ENCODE peak calls at places on chromosomes 13 and 19, in ten cellular contexts. J is body of pancreas, Q is IMR-90, M is A549, W is uterus, Z is esophagus muscularis mucosa, O is ovary, X is breast epithelium, Y is esophagus squamous epithelium, R is tibial nerve. K is an unnamed sample.

GRCh38 chr13:110024646-110024980 is 238.2 kb upstream of the IRS2 start:
- DNase-seq in J (no peak), Q (peak; percentile 29), M (no peak), W (no peak), Z (no peak), O (no peak), X (no peak), Y (no peak), R (no peak), K (no peak)

GRCh38 chr19:53868091-53868891 is 608 bp downstream of the MYADM start:
- DNase-seq in J (peak; percentile 55), Q (peak; percentile 42), M (peak; percentile 91), W (peak; percentile 61), Z (no peak), O (peak; percentile 71), X (peak; percentile 76), Y (no peak), R (no peak), K (peak; percentile 34)

GRCh38 chr13:22210134-22210930 is 539.5 kb downstream of the FGF9 start:
- DNase-seq in J (no peak), Q (no peak), M (no peak), W (no peak), Z (no peak), O (no peak), X (no peak), Y (no peak), R (no peak), K (no peak)

GRCh38 chr13:74187564-74187963 is 53.4 kb upstream of the KLF12 start:
- DNase-seq in J (no peak), Q (peak; percentile 42), M (peak; percentile 25), W (no peak), Z (no peak), O (no peak), X (no peak), Y (no peak), R (no peak), K (no peak)

GRCh38 chr13:68369739-68370138 is 1139.6 kb upstream of the PCDH9 start:
- DNase-seq in J (no peak), Q (no peak), M (peak; percentile 4), W (no peak), Z (no peak), O (no peak), X (no peak), Y (no peak), R (no peak), K (no peak)

GRCh38 chr13:106919638-106920037 is 351.7 kb upstream of the ARGLU1 start:
- DNase-seq in J (peak; percentile 15), Q (no peak), M (no peak), W (peak; percentile 55), Z (no peak), O (peak; percentile 21), X (no peak), Y (no peak), R (no peak), K (peak; percentile 68)

GRCh38 chr13:83577183-83577582 is 305.1 kb downstream of the SLITRK1 start:
- DNase-seq in J (no peak), Q (no peak), M (no peak), W (no peak), Z (no peak), O (no peak), X (no peak), Y (no peak), R (no peak), K (no peak)

GRCh38 chr13:32021785-32022184 is 9.8 kb upstream of the FRY start:
- DNase-seq in J (no peak), Q (no peak), M (no peak), W (no peak), Z (no peak), O (no peak), X (no peak), Y (no peak), R (no peak), K (no peak)

GRCh38 chr13:20193924-20194631 is 1.3 kb upstream of the GJB2 start:
- DNase-seq in J (no peak), Q (no peak), M (no peak), W (no peak), Z (peak; percentile 85), O (no peak), X (no peak), Y (no peak), R (no peak), K (no peak)

GRCh38 chr13:20195846-20196245 is 3.1 kb upstream of the GJB2 start:
- DNase-seq in J (no peak), Q (no peak), M (no peak), W (no peak), Z (peak; percentile 83), O (no peak), X (no peak), Y (no peak), R (no peak), K (no peak)

GRCh38 chr13:20193142-20193923 is 595 bp upstream of the GJB2 start:
- DNase-seq in J (no peak), Q (no peak), M (no peak), W (no peak), Z (peak; percentile 88), O (no peak), X (no peak), Y (no peak), R (no peak), K (no peak)

GRCh38 chr13:20198781-20199180 is 6.0 kb upstream of the GJB2 start:
- DNase-seq in J (no peak), Q (no peak), M (no peak), W (no peak), Z (no peak), O (no peak), X (no peak), Y (no peak), R (no peak), K (no peak)

DNA sequence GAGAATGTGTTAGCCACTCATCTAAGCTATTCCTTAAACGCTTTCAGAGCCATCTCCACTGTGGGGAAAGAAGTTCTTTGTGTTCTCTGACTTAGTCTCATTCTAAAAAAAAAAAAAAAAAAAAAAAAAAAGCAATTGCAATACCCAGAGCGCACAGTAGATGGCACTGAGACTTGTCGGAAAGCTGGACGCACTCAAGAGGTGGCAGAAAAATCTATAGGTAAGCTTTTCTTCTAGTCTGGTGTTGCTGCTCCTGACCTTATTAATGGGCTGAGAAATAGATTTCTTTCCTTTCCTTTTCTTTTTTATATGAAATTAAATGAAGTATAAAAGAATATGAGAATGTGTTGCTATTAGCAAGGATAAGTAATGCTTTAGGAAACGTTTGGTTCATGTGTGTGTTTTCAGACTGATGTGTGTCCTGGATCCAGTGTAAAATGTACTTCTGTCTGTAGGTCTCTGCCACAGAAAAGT is 4.7 kb upstream of the GJB2 start:
- DNase-seq in J (peak; percentile 35), Q (peak; percentile 56), M (peak; percentile 31), W (no peak), Z (no peak), O (no peak), X (no peak), Y (no peak), R (no peak), K (no peak)
- TF ChIP-seq CTCF in J (peak; percentile 53), Q (peak; percentile 80), M (peak; percentile 60), W (peak; percentile 63), Z (peak; percentile 51), O (peak; percentile 14), X (peak; percentile 26), Y (peak; percentile 68), R (peak; percentile 75), K (peak; percentile 45)

GRCh38 chr19:49766938-49767315 is at the start of gene AP2A1:
- DNase-seq in J (no peak), Q (no peak), M (no peak), W (no peak), Z (no peak), O (no peak), X (no peak), Y (no peak), R (no peak), K (no peak)
- TF ChIP-seq POLR2A in J (no peak), Q (no peak), M (peak; percentile 60), W (peak; percentile 18), Z (no peak), O (peak; percentile 64), X (no peak), Y (no peak), R (peak; percentile 36), K (peak; percentile 51)

GRCh38 chr19:45863840-45864628 is at the start of gene FOXA3:
- DNase-seq in J (peak; percentile 75), Q (peak; percentile 17), M (peak; percentile 96), W (no peak), Z (no peak), O (peak; percentile 23), X (no peak), Y (no peak), R (no peak), K (no peak)

GRCh38 chr19:45864629-45865082 is 530 bp downstream of the FOXA3 start:
- DNase-seq in J (no peak), Q (no peak), M (no peak), W (no peak), Z (no peak), O (no peak), X (no peak), Y (no peak), R (no peak), K (no peak)

GRCh38 chr19:45863335-45863839 is 440 bp upstream of the SYMPK start:
- DNase-seq in J (no peak), Q (no peak), M (no peak), W (no peak), Z (no peak), O (no peak), X (no peak), Y (no peak), R (no peak), K (no peak)

GRCh38 chr19:45862271-45862563 is 730 bp downstream of the SYMPK start:
- DNase-seq in J (no peak), Q (no peak), M (no peak), W (no peak), Z (no peak), O (no peak), X (no peak), Y (no peak), R (no peak), K (no peak)

GRCh38 chr19:45862564-45863334 is at the start of gene SYMPK:
- DNase-seq in J (peak; percentile 99), Q (peak; percentile 97), M (peak; percentile 100), W (peak; percentile 98), Z (peak; percentile 99), O (peak; percentile 98), X (peak; percentile 99), Y (peak; percentile 95), R (peak; percentile 98), K (peak; percentile 98)
- TF ChIP-seq CTCF in J (no peak), Q (no peak), M (no peak), W (no peak), Z (no peak), O (no peak), X (no peak), Y (no peak), R (no peak), K (no peak)

DNA sequence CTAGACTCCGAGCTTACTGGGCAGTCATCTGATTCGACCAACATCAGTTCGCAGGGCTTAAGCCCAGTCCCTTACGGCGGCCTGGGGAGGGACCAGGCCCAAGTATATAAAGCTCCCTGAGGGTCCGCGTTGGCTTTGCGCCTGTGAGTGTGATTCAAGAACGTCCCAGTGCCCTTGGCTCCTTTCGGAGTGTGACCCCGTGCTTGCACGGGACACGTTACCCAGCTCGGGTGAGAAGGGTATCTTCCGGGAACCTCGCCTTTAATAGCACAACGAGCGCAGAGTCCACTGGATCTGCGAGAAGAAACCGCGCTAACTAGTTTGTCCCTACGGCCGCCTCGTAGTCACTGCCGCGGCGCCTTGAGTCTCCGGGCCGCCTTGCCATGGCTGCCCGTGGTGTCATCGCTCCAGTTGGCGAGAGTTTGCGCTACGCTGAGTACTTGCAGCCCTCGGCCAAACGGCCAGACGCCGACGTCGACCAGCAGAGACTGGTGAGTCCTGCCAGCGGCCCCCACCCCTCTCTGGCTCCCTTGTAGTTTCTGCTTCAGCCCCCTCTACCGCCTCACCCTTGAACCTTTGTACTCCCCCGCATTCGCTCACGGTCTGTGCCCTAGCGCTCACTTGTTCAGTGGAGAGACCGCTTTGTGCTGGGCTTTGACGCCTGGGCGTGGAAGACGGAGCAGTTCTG is at the start of gene DNAJC15:
- DNase-seq in J (peak; percentile 87), Q (peak; percentile 83), M (no peak), W (peak; percentile 62), Z (peak; percentile 94), O (peak; percentile 46), X (peak; percentile 66), Y (peak; percentile 27), R (peak; percentile 88), K (peak; percentile 85)
- TF ChIP-seq POLR2A in J (peak; percentile 35), Q (peak; percentile 44), M (no peak), W (no peak), Z (no peak), O (no peak), X (peak; percentile 11), Y (no peak), R (peak; percentile 20), K (peak; percentile 65)

K was measured in adrenal gland.